ENCODE peak calls at places on chromosome 7, in five cellular contexts. J is pons; Z is stimulated activated CD4-positive, alpha-beta T cell treated with anti-CD3 and anti-CD28 coated beads, Interleukin-2, amount 100 ng/mL, for 48 hours; E is caudate nucleus; U is activated CD4-positive, alpha-beta T cell treated with anti-CD3 and anti-CD28 coated beads, Interleukin-2, amount 50 U/mL, for 24 hours. W is an unnamed sample.

GRCh38 chr7:22356010-22356854 is 722 bp downstream of the RAPGEF5 start:
- DNase-seq in J (no peak), Z (no peak), E (no peak), U (no peak), W (peak)

GRCh38 chr7:137421389-137421788 is 77.9 kb upstream of the PTN start:
- DNase-seq in J (no peak), Z (no peak), E (no peak), U (no peak), W (no peak)

GRCh38 chr7:142854505-142855400 is at the start of gene EPHB6:
- DNase-seq in J (no peak), Z (peak), E (peak), U (no peak), W (no peak)

GRCh38 chr7:42964849-42965805 is 33.0 kb downstream of the MRPL32 start:
- DNase-seq in J (no peak), Z (no peak), E (no peak), U (no peak), W (no peak)

GRCh38 chr7:151648429-151648828 is 128.7 kb upstream of the RHEB start:
- DNase-seq in J (no peak), Z (no peak), E (no peak), U (no peak), W (no peak)

GRCh38 chr7:125032943-125033342 is 103.3 kb upstream of the POT1 start:
- DNase-seq in J (no peak), Z (no peak), E (no peak), U (no peak), W (no peak)

GRCh38 chr7:5773661-5774086 is 7.8 kb downstream of the RNF216 start:
- DNase-seq in J (no peak), Z (peak), E (no peak), U (no peak), W (no peak)

GRCh38 chr7:41107938-41108448 is 594.9 kb downstream of the INHBA start:
- DNase-seq in J (no peak), Z (no peak), E (no peak), U (no peak), W (no peak)